ENCODE peak calls at places on chromosomes 13 and 19, in six cellular contexts. P is A549; O is activated CD4-positive, CD25-positive, alpha-beta regulatory T cell; B is heart right ventricle; X is pancreas; A is GM03348. Z is an unnamed sample.

GRCh38 chr13:44364601-44365000 is 9.0 kb upstream of the SERP2 start:
- DNase-seq in O (no peak), X (no peak), B (no peak), P (peak; percentile 57), A (peak; percentile 45), Z (no peak)

GRCh38 chr13:50596103-50596502 is 247.4 kb downstream of the DLEU7 start:
- DNase-seq in X (no peak), P (no peak), O (no peak), B (no peak), A (no peak), Z (no peak)

GRCh38 chr19:1292419-1293151 is 6.9 kb downstream of the EFNA2 start:
- DNase-seq in P (no peak), B (no peak), X (no peak), A (no peak), O (no peak), Z (no peak)

GRCh38 chr19:438416-438958 is 22.3 kb downstream of the SHC2 start:
- DNase-seq in O (no peak), A (no peak), P (no peak), B (no peak), X (peak; percentile 35), Z (no peak)

GRCh38 chr13:24982333-24982999 is 113.5 kb upstream of the PABPC3 start:
- DNase-seq in A (no peak), B (peak; percentile 48), O (no peak), X (no peak), P (no peak), Z (no peak)

GRCh38 chr13:82011355-82011754 is 1670.4 kb upstream of the SPRY2 start:
- DNase-seq in X (no peak), P (no peak), B (no peak), O (no peak), A (no peak), Z (no peak)

GRCh38 chr19:54162241-54162805 is 2.8 kb upstream of the LENG1 start:
- DNase-seq in P (peak; percentile 89), O (peak; percentile 72), A (peak; percentile 91), B (peak; percentile 82), X (peak; percentile 93), Z (peak; percentile 92)

GRCh38 chr19:45716314-45717130 is 14.2 kb downstream of the FBXO46 start:
- DNase-seq in O (no peak), A (peak; percentile 26), B (no peak), P (peak; percentile 36), X (no peak), Z (peak; percentile 69)

GRCh38 chr13:83780201-83780600 is 102.1 kb downstream of the SLITRK1 start:
- DNase-seq in P (peak; percentile 36), O (no peak), X (no peak), B (no peak), A (no peak), Z (no peak)

GRCh38 chr19:13861714-13862531 is 15.0 kb upstream of the NANOS3 start:
- DNase-seq in B (peak; percentile 95), A (peak; percentile 94), P (peak; percentile 90), O (peak; percentile 78), X (peak; percentile 95), Z (peak; percentile 85)

GRCh38 chr19:8695911-8696310 is 2.7 kb downstream of the ACTL9 start:
- DNase-seq in O (no peak), A (no peak), B (no peak), P (no peak), X (no peak), Z (no peak)

GRCh38 chr13:45880242-45880641 is 28.7 kb upstream of the SIAH3 start:
- DNase-seq in X (no peak), P (no peak), A (no peak), B (no peak), O (no peak), Z (no peak)

GRCh38 chr13:113979791-113980471 is 6.1 kb upstream of the C13orf46 start:
- DNase-seq in A (no peak), P (no peak), X (no peak), B (no peak), O (no peak), Z (no peak)

GRCh38 chr19:12065100-12065538 is 588 bp downstream of the ZNF844 start:
- DNase-seq in P (no peak), O (no peak), B (no peak), A (peak; percentile 42), X (no peak), Z (no peak)

GRCh38 chr19:35206379-35206778 is 22.2 kb downstream of the FAM187B start:
- DNase-seq in O (peak; percentile 27), P (no peak), X (no peak), A (no peak), B (no peak), Z (no peak)

GRCh38 chr19:12783226-12783848 is 7.9 kb upstream of the JUNB start:
- DNase-seq in O (no peak), A (no peak), B (peak; percentile 20), P (peak; percentile 47), X (no peak), Z (peak; percentile 70)

GRCh38 chr19:8265872-8266271 is 42.3 kb downstream of the CD320 start:
- DNase-seq in A (no peak), O (no peak), B (no peak), P (no peak), X (no peak), Z (no peak)

GRCh38 chr19:41426952-41427646 is at the start of gene B3GNT8:
- DNase-seq in P (no peak), B (peak; percentile 90), A (peak; percentile 97), O (no peak), X (peak; percentile 77), Z (peak; percentile 86)

GRCh38 chr13:113121928-113122420 is 625 bp upstream of the F10 start:
- DNase-seq in O (no peak), B (no peak), P (no peak), X (no peak), A (no peak), Z (no peak)

GRCh38 chr13:110593430-110594130 is 21.8 kb upstream of the NAXD start:
- DNase-seq in B (no peak), P (peak; percentile 54), X (no peak), O (no peak), A (peak; percentile 75), Z (peak; percentile 76)

GRCh38 chr13:99501135-99501951 is at the start of gene TM9SF2:
- DNase-seq in X (peak; percentile 97), A (peak; percentile 98), O (peak; percentile 88), B (peak; percentile 99), P (peak; percentile 95), Z (peak; percentile 99)

GRCh38 chr19:35689836-35690235 is 14.5 kb upstream of the ZBTB32 start:
- DNase-seq in A (peak; percentile 41), P (no peak), X (no peak), B (no peak), O (no peak), Z (no peak)

GRCh38 chr19:1474765-1475351 is 4.2 kb downstream of the C19orf25 start:
- DNase-seq in P (no peak), O (no peak), B (peak; percentile 12), A (no peak), X (no peak), Z (no peak)

GRCh38 chr13:25371608-25372274 is at the start of gene ATP8A2:
- DNase-seq in X (no peak), O (no peak), B (no peak), P (no peak), A (peak; percentile 47), Z (peak; percentile 28)

GRCh38 chr19:1856698-1857603 is 6.4 kb downstream of the KLF16 start:
- DNase-seq in X (peak; percentile 81), B (peak; percentile 80), O (no peak), P (peak; percentile 87), A (peak; percentile 85), Z (peak; percentile 82)

GRCh38 chr19:48333467-48334384 is 8.4 kb downstream of the EMP3 start:
- DNase-seq in B (peak; percentile 92), X (peak; percentile 95), P (peak; percentile 98), O (peak; percentile 91), A (peak; percentile 96), Z (peak; percentile 98)

GRCh38 chr13:110089815-110090214 is 217.1 kb downstream of the COL4A1 start:
- DNase-seq in O (no peak), B (no peak), A (no peak), P (no peak), X (no peak), Z (no peak)

GRCh38 chr19:49157445-49158224 is at the start of gene TRPM4:
- DNase-seq in B (peak; percentile 96), P (peak; percentile 84), X (peak; percentile 96), A (peak; percentile 96), O (no peak), Z (peak; percentile 84)

Z was measured in NCI-H69.